ENCODE peak calls at places on chromosomes 13 and 19, in four cellular contexts. U is K562, G is HepG2, O is IMR-90. M is an unnamed sample.
A peak's percentile ranks its signal among the peaks of the same experiment; 100 is the strongest.

GRCh38 chr19:843180-843835 is 2.5 kb downstream of the PRTN3 start:
- DNase-seq in U (peak; percentile 64), G (no peak), O (no peak), M (no peak)

GRCh38 chr13:43397110-43397509 is 373.7 kb downstream of the DNAJC15 start:
- DNase-seq in U (no peak), G (no peak), O (peak; percentile 68), M (no peak)

GRCh38 chr13:108915095-108915633 is 285.8 kb downstream of the MYO16 start:
- DNase-seq in U (peak; percentile 40), G (peak; percentile 24), O (peak; percentile 50), M (no peak)

GRCh38 chr19:48398329-48399235 is 5.1 kb downstream of the GRIN2D start:
- DNase-seq in U (peak; percentile 97), G (peak; percentile 44), O (peak; percentile 41), M (no peak)

GRCh38 chr13:112905619-112905989 is 63.4 kb upstream of the MCF2L start:
- DNase-seq in U (no peak), G (no peak), O (no peak), M (no peak)

GRCh38 chr19:37933965-37934364 is 27.0 kb downstream of the SIPA1L3 start:
- DNase-seq in U (no peak), G (peak; percentile 90), O (peak; percentile 20), M (no peak)

GRCh38 chr13:113836917-113837553 is 26.8 kb downstream of the GAS6 start:
- DNase-seq in U (no peak), G (no peak), O (peak; percentile 85), M (no peak)

GRCh38 chr19:39679056-39679790 is 23.5 kb downstream of the LGALS16 start:
- DNase-seq in U (no peak), G (no peak), O (no peak), M (peak; percentile 86)

GRCh38 chr19:12769689-12770088 is 5.7 kb downstream of the HOOK2 start:
- DNase-seq in U (no peak), G (no peak), O (no peak), M (no peak)

GRCh38 chr13:37369618-37370017 is 228.9 kb downstream of the POSTN start:
- DNase-seq in U (no peak), G (no peak), O (peak; percentile 80), M (no peak)

GRCh38 chr19:29779921-29780320 is 31.9 kb upstream of the CCNE1 start:
- DNase-seq in U (no peak), G (no peak), O (no peak), M (no peak)

GRCh38 chr19:58154287-58154678 is 3.7 kb upstream of the ZNF329 start:
- DNase-seq in U (no peak), G (peak; percentile 38), O (peak; percentile 24), M (no peak)

GRCh38 chr19:12448808-12449207 is 8.0 kb upstream of the ZNF443 start:
- DNase-seq in U (no peak), G (peak; percentile 21), O (no peak), M (no peak)

GRCh38 chr19:4878491-4878968 is 11.1 kb upstream of the PLIN3 start:
- DNase-seq in U (no peak), G (no peak), O (no peak), M (no peak)

DNA sequence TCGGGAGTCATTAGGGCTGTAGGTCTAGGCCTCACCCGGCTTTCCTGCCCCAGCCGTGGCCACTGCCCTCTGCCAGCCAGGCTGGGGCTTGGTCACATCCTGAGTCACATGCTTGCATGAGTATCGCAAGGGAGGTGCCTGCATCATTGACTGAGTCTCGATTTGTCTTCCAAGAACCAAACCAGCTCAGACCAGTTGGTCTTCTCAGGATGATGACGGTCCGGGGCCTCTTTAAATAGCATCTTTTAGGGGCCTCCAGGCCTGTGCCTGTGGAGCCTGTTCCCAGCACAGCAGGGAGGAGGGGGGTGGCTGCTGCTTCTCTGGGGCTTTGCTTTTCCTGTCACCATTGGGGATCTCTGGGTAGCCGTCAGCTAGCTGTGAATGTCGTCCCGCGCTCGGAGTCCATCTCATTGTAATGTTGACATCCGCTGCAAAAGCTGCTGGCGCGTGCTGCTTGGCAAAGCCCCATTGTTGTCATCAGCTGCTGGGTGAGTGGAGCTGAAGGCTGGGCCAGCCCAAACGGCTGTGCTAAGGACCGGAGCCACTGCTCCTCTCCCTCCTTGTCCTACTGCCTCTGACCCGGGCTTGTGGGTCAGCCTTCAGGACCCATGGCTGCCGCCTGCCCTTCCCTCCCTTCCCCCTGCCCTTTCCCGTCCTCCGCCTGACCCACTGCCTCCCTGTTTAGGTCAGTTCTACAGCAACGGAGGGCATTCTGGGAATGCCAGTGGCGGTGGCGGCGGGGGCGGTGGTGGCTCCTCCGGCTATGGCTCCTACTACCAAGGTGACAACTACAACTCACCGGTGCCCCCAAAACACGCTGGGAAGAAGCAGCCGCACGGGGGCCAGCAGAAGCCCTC is 14.3 kb upstream of the QTRT1 start:
- DNase-seq in U (no peak), G (no peak), O (peak; percentile 28), M (no peak)
- TF ChIP-seq MXI1 in U (no peak), G (no peak), O (no peak), M (no peak)

GRCh38 chr13:52374873-52375411 is 31.0 kb downstream of the THSD1 start:
- DNase-seq in U (no peak), G (no peak), O (no peak), M (no peak)

GRCh38 chr13:52374389-52374788 is 31.6 kb downstream of the THSD1 start:
- DNase-seq in U (no peak), G (no peak), O (no peak), M (no peak)

GRCh38 chr13:52371736-52372247 is 34.2 kb downstream of the THSD1 start:
- DNase-seq in U (no peak), G (peak; percentile 66), O (peak; percentile 63), M (no peak)
- TF ChIP-seq BHLHE40 in U (no peak), G (no peak), O (no peak), M (no peak)

GRCh38 chr19:20558571-20558970 is 7.0 kb downstream of the ZNF737 start:
- DNase-seq in U (no peak), G (no peak), O (no peak), M (no peak)
- TF ChIP-seq MXI1 in U (no peak), G (no peak), O (no peak), M (no peak)

DNA sequence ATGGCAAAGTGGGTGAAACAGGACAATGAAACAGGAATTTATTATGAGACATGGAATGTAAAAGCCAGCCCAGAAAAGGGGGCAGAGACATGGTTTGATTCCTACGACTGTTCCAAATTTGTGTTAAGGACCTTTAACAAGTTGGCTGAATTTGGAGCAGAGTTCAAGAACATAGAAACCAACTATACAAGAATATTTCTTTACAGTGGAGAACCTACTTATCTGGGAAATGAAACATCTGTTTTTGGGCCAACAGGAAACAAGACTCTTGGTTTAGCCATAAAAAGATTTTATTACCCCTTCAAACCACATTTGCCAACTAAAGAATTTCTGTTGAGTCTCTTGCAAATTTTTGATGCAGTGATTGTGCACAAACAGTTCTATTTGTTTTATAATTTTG is 8.6 kb downstream of the CLN5 start:
- DNase-seq in U (no peak), G (no peak), O (no peak), M (no peak)
- TF ChIP-seq BHLHE40 in U (no peak), G (no peak), O (no peak), M (no peak)

GRCh38 chr19:8323781-8324185 is 2.5 kb downstream of the RPS28 start:
- DNase-seq in U (peak; percentile 48), G (no peak), O (no peak), M (no peak)
- TF ChIP-seq MXI1 in U (peak; percentile 13), G (no peak), O (no peak), M (no peak)

GRCh38 chr19:31278555-31279435 is 70.4 kb downstream of the TSHZ3 start:
- DNase-seq in U (no peak), G (no peak), O (no peak), M (no peak)
- TF ChIP-seq BHLHE40 in U (no peak), G (no peak), O (no peak), M (no peak)

GRCh38 chr13:111281751-111282311 is 38.6 kb upstream of the TEX29 start:
- DNase-seq in U (no peak), G (no peak), O (peak; percentile 85), M (no peak)
- TF ChIP-seq MXI1 in U (no peak), G (no peak), O (no peak), M (no peak)